ENCODE peak calls at places on chromosomes 1 and 21, in seven cellular contexts. U is heart right ventricle; T is A549; W is activated CD8-positive, alpha-beta T cell treated with anti-CD3 and anti-CD28 coated beads, Interleukin-2, amount 10 ng/mL, durations not matched to agents 7 days and 5 days; Z is pancreas; Y is aorta; K is stimulated activated memory B cell treated with anti-CD40 and anti-IgM and Interleukin-4, amounts not matched to agents 10 μg/mL and 1 μg/mL and 100 μg/mL, for 72 hours. P is an unnamed sample.
A peak's percentile ranks its signal among the peaks of the same experiment; 100 is the strongest.

GRCh38 chr1:146012703-146013565 is 8.6 kb downstream of the HJV start:
- ATAC-seq in Y (peak; percentile 79), T (peak; percentile 70), Z (peak; percentile 77), U (no peak), K (no peak), W (peak; percentile 84), P (peak; percentile 35)

GRCh38 chr21:14533555-14534400 is 12.3 kb downstream of the SAMSN1 start:
- ATAC-seq in T (peak; percentile 56), Z (no peak), U (no peak), Y (no peak), K (peak; percentile 91), W (peak; percentile 81), P (no peak)

GRCh38 chr21:26125433-26126167 is 45.0 kb downstream of the APP start:
- ATAC-seq in K (no peak), T (no peak), Z (no peak), W (no peak), U (no peak), Y (no peak), P (no peak)

GRCh38 chr1:238558156-238558555 is 667.4 kb upstream of the ZP4 start:
- ATAC-seq in Z (no peak), K (no peak), W (no peak), U (no peak), T (no peak), Y (no peak), P (no peak)

GRCh38 chr1:181099152-181100014 is 10.9 kb downstream of the IER5 start:
- ATAC-seq in T (no peak), Y (no peak), K (peak; percentile 75), Z (no peak), U (no peak), W (peak; percentile 47), P (no peak)

GRCh38 chr1:71049951-71050598 is 2.5 kb upstream of the PTGER3 start:
- ATAC-seq in T (peak; percentile 49), W (no peak), K (peak; percentile 41), Z (peak; percentile 24), U (no peak), Y (peak; percentile 42), P (peak; percentile 45)

GRCh38 chr1:153805929-153806750 is 30.9 kb downstream of the SLC27A3 start:
- ATAC-seq in K (no peak), T (no peak), Z (no peak), Y (no peak), U (no peak), W (no peak), P (no peak)

GRCh38 chr1:206842851-206843250 is 22.6 kb upstream of the IL20 start:
- ATAC-seq in W (no peak), K (no peak), T (no peak), U (no peak), Z (no peak), Y (no peak), P (no peak)

GRCh38 chr1:203451849-203452784 is 23.5 kb upstream of the PRELP start:
- ATAC-seq in U (no peak), Z (no peak), Y (no peak), T (no peak), K (no peak), W (no peak), P (peak; percentile 51)

GRCh38 chr1:182235952-182236650 is 155.5 kb downstream of the GLUL start:
- ATAC-seq in W (no peak), T (no peak), U (peak; percentile 81), K (no peak), Z (no peak), Y (no peak), P (peak; percentile 28)

GRCh38 chr1:43319766-43320165 is 17.9 kb upstream of the MPL start:
- ATAC-seq in Z (no peak), Y (no peak), K (peak; percentile 38), T (no peak), U (no peak), W (no peak), P (no peak)

GRCh38 chr21:37435719-37436118 is 69.1 kb downstream of the DYRK1A start:
- ATAC-seq in T (no peak), W (no peak), Z (no peak), U (no peak), Y (no peak), K (no peak), P (no peak)

GRCh38 chr1:109625176-109625575 is 5.5 kb downstream of the AMPD2 start:
- ATAC-seq in Y (no peak), Z (no peak), W (no peak), K (no peak), U (no peak), T (no peak), P (no peak)

GRCh38 chr21:35268261-35268660 is 219.2 kb upstream of the RUNX1 start:
- ATAC-seq in T (no peak), W (no peak), K (no peak), Y (no peak), U (no peak), Z (no peak), P (no peak)

GRCh38 chr1:240833057-240833456 is 221.1 kb upstream of the GREM2 start:
- ATAC-seq in W (no peak), Z (no peak), Y (no peak), U (no peak), K (no peak), T (no peak), P (no peak)

GRCh38 chr1:10665930-10666850 is 130.3 kb downstream of the CASZ1 start:
- ATAC-seq in T (no peak), U (peak; percentile 67), W (no peak), Z (peak; percentile 52), K (no peak), Y (peak; percentile 28), P (peak; percentile 79)

GRCh38 chr1:115051850-115052249 is 22.2 kb downstream of the TSHB start:
- ATAC-seq in Z (no peak), T (no peak), U (no peak), K (no peak), W (no peak), Y (no peak), P (no peak)

GRCh38 chr1:75264112-75264511 is 129.9 kb downstream of the LHX8 start:
- ATAC-seq in K (no peak), W (no peak), Y (no peak), Z (peak; percentile 95), U (no peak), T (no peak), P (no peak)

GRCh38 chr1:116360435-116361173 is 12.4 kb upstream of the ATP1A1 start:
- ATAC-seq in K (no peak), T (no peak), Y (no peak), U (no peak), Z (no peak), W (no peak), P (no peak)

GRCh38 chr21:39093526-39093925 is 89.7 kb downstream of the PSMG1 start:
- ATAC-seq in Z (no peak), Y (no peak), U (no peak), K (no peak), W (no peak), T (no peak), P (no peak)

GRCh38 chr1:51558375-51558924 is 39.4 kb upstream of the EPS15 start:
- ATAC-seq in T (peak; percentile 70), W (no peak), Z (no peak), U (no peak), Y (no peak), K (peak; percentile 36), P (no peak)